ENCODE peak calls at places on chromosomes 11 and 22, in six cellular contexts. A is IMR-90, P is ovary, X is endothelial cell of umbilical vein, B is upper lobe of left lung, W is right lobe of liver. R is an unnamed sample.

GRCh38 chr22:40224702-40225101 is 47.0 kb downstream of the TNRC6B start:
- DNase-seq in A (peak), P (no peak), X (no peak), B (no peak), W (no peak), R (no peak)

GRCh38 chr11:59678813-59679165 is 10.0 kb upstream of the PATL1 start:
- DNase-seq in A (no peak), P (no peak), X (no peak), B (no peak), W (no peak), R (no peak)

GRCh38 chr11:124917115-124917637 is 1.9 kb upstream of the HEPN1 start:
- DNase-seq in A (peak), P (no peak), X (no peak), B (no peak), W (no peak), R (no peak)

GRCh38 chr11:102316505-102316904 is 779 bp upstream of the BIRC3 start:
- DNase-seq in A (no peak), P (no peak), X (no peak), B (no peak), W (no peak), R (no peak)

GRCh38 chr11:111259871-111260270 is 14.3 kb downstream of the POU2AF2 start:
- DNase-seq in A (peak), P (no peak), X (no peak), B (no peak), W (no peak), R (no peak)

GRCh38 chr11:69442807-69443137 is 38.7 kb upstream of the LINC01488 start:
- DNase-seq in A (peak), P (no peak), X (no peak), B (peak), W (peak), R (no peak)

GRCh38 chr11:26806209-26806608 is 84.3 kb upstream of the SLC5A12 start:
- DNase-seq in A (peak), P (no peak), X (no peak), B (no peak), W (no peak), R (no peak)

GRCh38 chr22:43329061-43329460 is 14.1 kb downstream of the SCUBE1 start:
- DNase-seq in A (no peak), P (no peak), X (no peak), B (no peak), W (peak), R (no peak)

GRCh38 chr11:84022221-84022620 is 736.1 kb upstream of the CCDC90B start:
- DNase-seq in A (no peak), P (no peak), X (no peak), B (no peak), W (no peak), R (no peak)

GRCh38 chr11:12079726-12080556 is 30.4 kb upstream of the MICAL2 start:
- DNase-seq in A (peak), P (peak), X (peak), B (no peak), W (no peak), R (no peak)

GRCh38 chr11:4025957-4026324 is 68.7 kb upstream of the RRM1 start:
- DNase-seq in A (peak), P (no peak), X (no peak), B (no peak), W (no peak), R (no peak)

GRCh38 chr11:69491071-69492031 is 9.9 kb downstream of the LINC01488 start:
- DNase-seq in A (no peak), P (no peak), X (no peak), B (no peak), W (peak), R (no peak)

GRCh38 chr11:75167617-75168016 is 16.7 kb downstream of the SLCO2B1 start:
- DNase-seq in A (no peak), P (no peak), X (no peak), B (no peak), W (peak), R (no peak)

GRCh38 chr11:107591098-107591445 is at the start of gene ELMOD1:
- DNase-seq in A (peak), P (peak), X (peak), B (no peak), W (peak), R (no peak)

GRCh38 chr11:65558785-65559509 is 788 bp upstream of the LTBP3 start:
- DNase-seq in A (peak), P (peak), X (peak), B (no peak), W (no peak), R (no peak)

GRCh38 chr22:39296535-39296934 is 22.9 kb downstream of the RPL3 start:
- DNase-seq in A (no peak), P (no peak), X (no peak), B (no peak), W (no peak), R (no peak)

GRCh38 chr11:112564228-112564955 is 303.7 kb upstream of the PLET1 start:
- DNase-seq in A (peak), P (no peak), X (no peak), B (no peak), W (peak), R (no peak)

GRCh38 chr11:66467034-66467659 is 442 bp downstream of the PELI3 start:
- DNase-seq in A (peak), P (no peak), X (peak), B (no peak), W (no peak), R (no peak)

GRCh38 chr11:64834723-64835615 is 9.5 kb downstream of the CDC42BPG start:
- DNase-seq in A (no peak), P (peak), X (no peak), B (peak), W (no peak), R (no peak)

GRCh38 chr11:72721689-72722049 is 30.5 kb downstream of the ARAP1 start:
- DNase-seq in A (no peak), P (peak), X (no peak), B (no peak), W (peak), R (no peak)

GRCh38 chr22:38221908-38222796 is 20.4 kb downstream of the MAFF start:
- DNase-seq in A (no peak), P (no peak), X (no peak), B (no peak), W (no peak), R (no peak)
- H3K27ac ChIP-seq in A (no peak), P (no peak), X (peak), B (peak), W (no peak), R (peak)

DNA sequence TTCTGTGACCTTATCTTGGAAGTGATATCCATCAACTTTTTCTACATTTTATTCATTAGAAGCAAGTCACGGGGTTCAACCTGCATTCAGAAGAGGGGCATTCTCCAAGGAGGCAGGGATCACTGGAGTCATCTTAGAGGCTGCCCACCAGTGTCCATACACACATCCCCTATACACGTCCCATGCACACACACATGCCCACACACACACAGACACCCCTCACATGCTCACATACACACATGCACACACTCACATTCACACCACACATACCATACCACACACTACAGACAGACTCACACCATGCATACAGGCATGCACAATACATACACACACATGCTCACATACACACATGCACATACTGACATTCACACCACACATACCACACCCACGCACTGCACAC is 884.7 kb downstream of the TBC1D22A start:
- DNase-seq in A (no peak), P (no peak), X (no peak), B (no peak), W (no peak), R (no peak)
- TF ChIP-seq CTCF in A (no peak), P (no peak), X (no peak), B (no peak), W (no peak), R (no peak)

GRCh38 chr22:44839721-44840120 is 87.3 kb downstream of the ARHGAP8 start:
- DNase-seq in A (no peak), P (no peak), X (no peak), B (no peak), W (peak), R (no peak)

GRCh38 chr22:44839061-44839460 is 86.7 kb downstream of the ARHGAP8 start:
- DNase-seq in A (no peak), P (no peak), X (no peak), B (no peak), W (peak), R (no peak)

GRCh38 chr22:44840611-44841322 is 88.4 kb downstream of the ARHGAP8 start:
- DNase-seq in A (no peak), P (no peak), X (no peak), B (no peak), W (peak), R (no peak)

GRCh38 chr22:44838316-44839016 is 86.1 kb downstream of the ARHGAP8 start:
- DNase-seq in A (no peak), P (peak), X (no peak), B (no peak), W (peak), R (no peak)

GRCh38 chr22:44837481-44837880 is 85.1 kb downstream of the ARHGAP8 start:
- DNase-seq in A (no peak), P (no peak), X (no peak), B (no peak), W (peak), R (no peak)
- TF ChIP-seq POLR2A in A (no peak), P (no peak), X (no peak), B (no peak), W (no peak), R (no peak)

DNA sequence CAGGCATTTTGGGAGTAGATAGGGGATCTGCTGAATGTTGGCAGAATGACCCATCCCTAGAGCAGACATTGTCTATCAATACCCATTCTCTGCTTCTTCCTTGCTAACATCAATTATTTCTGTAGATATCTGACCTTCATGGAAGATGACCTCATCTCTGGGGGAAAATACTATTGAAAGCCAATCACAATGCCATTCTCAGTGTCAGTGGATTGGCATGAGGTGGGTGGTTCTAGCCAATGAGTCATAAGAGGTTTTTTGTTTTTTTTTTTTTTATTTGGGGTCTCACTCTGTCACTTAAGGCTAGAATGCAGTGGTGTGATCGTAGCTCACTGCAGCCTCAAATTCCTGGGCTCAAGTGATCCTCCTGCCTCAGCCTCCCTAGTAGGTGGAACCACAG is 42.5 kb downstream of the SNX19 start:
- DNase-seq in A (peak), P (no peak), X (peak), B (no peak), W (no peak), R (no peak)
- H3K27ac ChIP-seq in A (no peak), P (no peak), X (peak), B (no peak), W (no peak), R (no peak)

GRCh38 chr11:19659529-19659928 is 53.1 kb upstream of the NAV2 start:
- DNase-seq in A (no peak), P (no peak), X (no peak), B (no peak), W (no peak), R (no peak)

GRCh38 chr11:19660076-19660475 is 52.6 kb upstream of the NAV2 start:
- DNase-seq in A (peak), P (no peak), X (peak), B (peak), W (no peak), R (no peak)

GRCh38 chr11:19661827-19662226 is 50.8 kb upstream of the NAV2 start:
- DNase-seq in A (no peak), P (no peak), X (no peak), B (no peak), W (no peak), R (no peak)

GRCh38 chr11:19656140-19656541 is 56.5 kb upstream of the NAV2 start:
- DNase-seq in A (no peak), P (no peak), X (no peak), B (no peak), W (no peak), R (no peak)

GRCh38 chr11:19658344-19658743 is 54.3 kb upstream of the NAV2 start:
- DNase-seq in A (no peak), P (no peak), X (no peak), B (no peak), W (no peak), R (no peak)
- TF ChIP-seq CTCF in A (no peak), P (no peak), X (peak), B (no peak), W (no peak), R (no peak)

GRCh38 chr22:36386351-36386899 is 1.3 kb downstream of the MYH9 start:
- DNase-seq in A (no peak), P (no peak), X (peak), B (peak), W (peak), R (no peak)
- TF ChIP-seq POLR2A in A (no peak), P (no peak), X (no peak), B (peak), W (peak), R (no peak)

GRCh38 chr11:122721201-122721963 is 65.9 kb downstream of the UBASH3B start:
- DNase-seq in A (peak), P (no peak), X (no peak), B (no peak), W (no peak), R (no peak)
- H3K27ac ChIP-seq in A (peak), P (no peak), X (no peak), B (no peak), W (no peak), R (no peak)

DNA sequence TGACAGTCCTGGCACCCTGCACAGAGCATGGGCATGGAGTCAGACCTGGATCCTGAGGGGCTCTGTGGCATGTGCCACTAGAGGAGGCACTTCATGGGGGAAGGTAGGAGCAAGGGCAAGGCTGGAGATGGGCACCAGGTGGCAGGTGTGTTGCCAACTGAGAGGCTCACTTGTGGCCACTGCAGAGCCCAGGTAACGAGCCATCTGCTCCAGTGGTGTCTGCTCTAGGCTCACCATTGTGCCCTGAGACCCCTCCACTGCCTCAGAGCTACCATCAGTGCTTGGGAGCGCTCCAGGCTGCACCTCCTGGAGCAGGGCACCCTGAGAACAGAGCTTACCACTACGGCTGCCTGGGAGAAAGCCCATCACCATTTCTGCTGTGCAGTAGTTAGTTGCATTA is 1.3 kb upstream of the ZDHHC8 start:
- DNase-seq in A (no peak), P (no peak), X (no peak), B (no peak), W (no peak), R (no peak)
- TF ChIP-seq CTCF in A (no peak), P (no peak), X (no peak), B (no peak), W (peak), R (no peak)

GRCh38 chr11:206002-206384 is 1.2 kb downstream of the BET1L start:
- DNase-seq in A (no peak), P (no peak), X (no peak), B (no peak), W (no peak), R (no peak)
- TF ChIP-seq POLR2A in A (peak), P (no peak), X (no peak), B (no peak), W (no peak), R (no peak)

GRCh38 chr11:105740164-105740903 is 130.5 kb downstream of the GRIA4 start:
- DNase-seq in A (no peak), P (no peak), X (no peak), B (no peak), W (no peak), R (no peak)
- H3K27ac ChIP-seq in A (no peak), P (no peak), X (no peak), B (no peak), W (no peak), R (no peak)